ENCODE peak calls at places on chromosomes 5 and 9, in six cellular contexts. One of them, this sample, is unnamed.

GRCh38 chr9:125405938-125406811 is 144.5 kb downstream of the GAPVD1 start:
- DNase-seq in left ventricle myocardium superior: no peak
- DNase-seq in GM23248: peak
- DNase-seq in mucosa of descending colon: no peak
- DNase-seq in hippocampal formation: no peak
- DNase-seq in CD4-positive, CD25-positive, alpha-beta regulatory T cell: no peak
- DNase-seq in this sample: peak

GRCh38 chr9:133546287-133546680 is 11.8 kb downstream of the ADAMTSL2 start:
- DNase-seq in hippocampal formation: no peak
- DNase-seq in mucosa of descending colon: no peak
- DNase-seq in left ventricle myocardium superior: no peak
- DNase-seq in GM23248: no peak
- DNase-seq in CD4-positive, CD25-positive, alpha-beta regulatory T cell: no peak
- DNase-seq in this sample: no peak

GRCh38 chr9:113913426-113914195 is 37.5 kb downstream of the ZNF618 start:
- DNase-seq in CD4-positive, CD25-positive, alpha-beta regulatory T cell: no peak
- DNase-seq in mucosa of descending colon: no peak
- DNase-seq in GM23248: peak
- DNase-seq in left ventricle myocardium superior: no peak
- DNase-seq in hippocampal formation: no peak
- DNase-seq in this sample: peak

GRCh38 chr5:113292535-113292934 is 142.3 kb downstream of the TSSK1B start:
- DNase-seq in mucosa of descending colon: no peak
- DNase-seq in left ventricle myocardium superior: no peak
- DNase-seq in CD4-positive, CD25-positive, alpha-beta regulatory T cell: no peak
- DNase-seq in hippocampal formation: no peak
- DNase-seq in GM23248: peak
- DNase-seq in this sample: no peak

GRCh38 chr5:133246376-133247144 is 194.7 kb downstream of the HSPA4 start:
- DNase-seq in mucosa of descending colon: no peak
- DNase-seq in hippocampal formation: no peak
- DNase-seq in GM23248: no peak
- DNase-seq in left ventricle myocardium superior: no peak
- DNase-seq in CD4-positive, CD25-positive, alpha-beta regulatory T cell: no peak
- DNase-seq in this sample: no peak

GRCh38 chr9:133615101-133615896 is 6.1 kb upstream of the FAM163B start:
- DNase-seq in GM23248: no peak
- DNase-seq in mucosa of descending colon: no peak
- DNase-seq in CD4-positive, CD25-positive, alpha-beta regulatory T cell: no peak
- DNase-seq in left ventricle myocardium superior: no peak
- DNase-seq in hippocampal formation: no peak
- DNase-seq in this sample: no peak

GRCh38 chr5:178685386-178686059 is 44.9 kb downstream of the ZNF354A start:
- DNase-seq in GM23248: no peak
- DNase-seq in mucosa of descending colon: no peak
- DNase-seq in left ventricle myocardium superior: no peak
- DNase-seq in hippocampal formation: no peak
- DNase-seq in CD4-positive, CD25-positive, alpha-beta regulatory T cell: no peak
- DNase-seq in this sample: no peak

GRCh38 chr5:136600306-136600705 is 235.0 kb upstream of the TRPC7 start:
- DNase-seq in mucosa of descending colon: no peak
- DNase-seq in left ventricle myocardium superior: no peak
- DNase-seq in GM23248: no peak
- DNase-seq in hippocampal formation: no peak
- DNase-seq in CD4-positive, CD25-positive, alpha-beta regulatory T cell: no peak
- DNase-seq in this sample: no peak

GRCh38 chr5:167488371-167488770 is 803.1 kb upstream of the WWC1 start:
- DNase-seq in CD4-positive, CD25-positive, alpha-beta regulatory T cell: no peak
- DNase-seq in hippocampal formation: no peak
- DNase-seq in GM23248: no peak
- DNase-seq in left ventricle myocardium superior: no peak
- DNase-seq in mucosa of descending colon: no peak
- DNase-seq in this sample: no peak

GRCh38 chr5:115671939-115672338 is 46.1 kb upstream of the TMED7 start:
- DNase-seq in CD4-positive, CD25-positive, alpha-beta regulatory T cell: no peak
- DNase-seq in left ventricle myocardium superior: no peak
- DNase-seq in GM23248: no peak
- DNase-seq in mucosa of descending colon: no peak
- DNase-seq in hippocampal formation: no peak
- DNase-seq in this sample: no peak